ENCODE peak calls at places on chromosomes 16 and 17, in four cellular contexts. One of them, this sample, is unnamed.

GRCh38 chr16:81003064-81003463 is 3.6 kb downstream of the CMC2 start:
- DNase-seq in left ventricle myocardium inferior: no peak
- DNase-seq in K562: no peak
- DNase-seq in A549: no peak
- DNase-seq in this sample: no peak

GRCh38 chr17:82399601-82400101 is 18.5 kb upstream of the HEXD start:
- DNase-seq in K562: no peak
- DNase-seq in A549: no peak
- DNase-seq in left ventricle myocardium inferior: no peak
- DNase-seq in this sample: no peak

GRCh38 chr16:84266451-84266850 is 26.6 kb upstream of the KCNG4 start:
- DNase-seq in K562: peak
- DNase-seq in A549: peak
- DNase-seq in left ventricle myocardium inferior: peak
- DNase-seq in this sample: no peak

GRCh38 chr16:74909665-74910064 is 75.3 kb downstream of the WDR59 start:
- DNase-seq in K562: no peak
- DNase-seq in A549: no peak
- DNase-seq in left ventricle myocardium inferior: no peak
- DNase-seq in this sample: no peak

GRCh38 chr16:30473231-30474061 is 904 bp downstream of the ITGAL start:
- DNase-seq in left ventricle myocardium inferior: no peak
- DNase-seq in A549: no peak
- DNase-seq in K562: no peak
- DNase-seq in this sample: no peak

GRCh38 chr17:4956493-4957061 is 5.7 kb downstream of the ENO3 start:
- DNase-seq in A549: no peak
- DNase-seq in K562: no peak
- DNase-seq in left ventricle myocardium inferior: no peak
- DNase-seq in this sample: no peak

GRCh38 chr16:53766304-53767016 is 62.5 kb downstream of the FTO start:
- DNase-seq in K562: no peak
- DNase-seq in left ventricle myocardium inferior: no peak
- DNase-seq in A549: no peak
- DNase-seq in this sample: no peak

GRCh38 chr16:50831751-50832150 is 89.9 kb downstream of the CYLD start:
- DNase-seq in K562: no peak
- DNase-seq in A549: no peak
- DNase-seq in left ventricle myocardium inferior: no peak
- DNase-seq in this sample: no peak

GRCh38 chr16:89114159-89114981 is 20.7 kb downstream of the ACSF3 start:
- DNase-seq in K562: no peak
- DNase-seq in left ventricle myocardium inferior: peak
- DNase-seq in A549: no peak
- DNase-seq in this sample: no peak

DNA sequence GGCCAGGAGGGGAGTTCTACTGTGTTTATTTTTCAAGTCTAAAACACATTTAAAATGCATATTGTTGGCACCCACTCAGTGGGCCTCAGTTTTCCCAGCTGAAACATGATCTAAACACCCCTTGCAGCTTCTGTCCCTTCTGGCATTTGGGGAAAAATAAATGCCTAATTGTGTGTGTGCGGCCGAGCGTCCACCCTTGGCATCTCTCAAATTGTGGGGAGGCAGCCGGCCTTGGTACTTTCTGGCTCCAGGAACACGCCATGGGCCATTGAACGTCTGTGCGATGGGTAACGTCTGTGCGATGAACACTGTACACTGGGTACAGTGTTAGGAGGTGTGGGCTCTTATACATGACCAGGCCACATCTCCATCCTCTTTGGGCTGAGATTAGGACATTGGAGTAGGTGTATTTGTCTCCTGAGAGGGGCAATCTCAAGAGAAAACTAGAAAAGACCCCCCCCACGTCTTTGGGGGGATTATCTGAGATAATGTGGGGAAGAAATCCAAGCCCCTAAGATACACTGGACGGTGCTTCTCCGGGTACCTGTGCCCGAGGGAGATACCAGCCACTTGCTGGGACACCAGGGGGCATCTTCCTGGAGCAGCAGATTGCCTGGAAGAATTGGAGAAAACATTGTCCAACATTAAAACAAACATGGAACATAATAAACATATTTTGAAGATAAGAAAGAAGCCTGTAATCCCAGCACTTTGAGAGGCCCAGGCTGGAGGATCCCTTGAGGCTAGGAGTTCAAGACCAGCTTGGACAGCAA is 54.9 kb downstream of the RAB11FIP4 start:
- DNase-seq in left ventricle myocardium inferior: no peak
- DNase-seq in K562: no peak
- DNase-seq in A549: no peak
- DNase-seq in this sample: no peak
- TF ChIP-seq CTCF in left ventricle myocardium inferior: peak
- TF ChIP-seq CTCF in K562: peak
- TF ChIP-seq CTCF in A549: peak
- TF ChIP-seq CTCF in this sample: no peak

GRCh38 chr17:34081269-34081668 is 173.8 kb upstream of the CCL2 start:
- DNase-seq in left ventricle myocardium inferior: no peak
- DNase-seq in K562: peak
- DNase-seq in A549: peak
- DNase-seq in this sample: no peak
- TF ChIP-seq CTCF in left ventricle myocardium inferior: peak
- TF ChIP-seq CTCF in K562: peak
- TF ChIP-seq CTCF in A549: peak
- TF ChIP-seq CTCF in this sample: no peak

DNA sequence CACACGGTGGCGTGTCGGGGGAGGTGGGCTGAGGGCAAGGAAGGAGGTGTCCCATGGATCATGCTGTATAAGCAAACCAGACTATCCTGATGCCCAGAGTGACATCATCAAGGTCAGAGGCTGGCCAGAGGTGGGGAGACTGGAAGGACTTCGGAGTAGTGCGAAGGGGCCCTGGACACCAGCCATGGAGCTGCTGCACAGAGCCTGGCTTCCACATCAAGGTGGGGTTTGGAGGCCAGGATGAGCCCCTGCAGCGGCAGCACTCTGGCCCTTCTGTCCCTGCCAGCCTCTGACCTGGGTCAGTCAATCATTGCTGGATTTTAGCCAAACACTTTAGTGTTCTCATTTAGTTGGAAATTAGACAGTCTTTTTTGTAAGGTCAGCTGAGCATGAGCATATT is 34.8 kb downstream of the MED13 start:
- DNase-seq in left ventricle myocardium inferior: no peak
- DNase-seq in A549: no peak
- DNase-seq in K562: no peak
- DNase-seq in this sample: no peak
- TF ChIP-seq CTCF in left ventricle myocardium inferior: no peak
- TF ChIP-seq CTCF in A549: no peak
- TF ChIP-seq CTCF in K562: no peak
- TF ChIP-seq CTCF in this sample: no peak

DNA sequence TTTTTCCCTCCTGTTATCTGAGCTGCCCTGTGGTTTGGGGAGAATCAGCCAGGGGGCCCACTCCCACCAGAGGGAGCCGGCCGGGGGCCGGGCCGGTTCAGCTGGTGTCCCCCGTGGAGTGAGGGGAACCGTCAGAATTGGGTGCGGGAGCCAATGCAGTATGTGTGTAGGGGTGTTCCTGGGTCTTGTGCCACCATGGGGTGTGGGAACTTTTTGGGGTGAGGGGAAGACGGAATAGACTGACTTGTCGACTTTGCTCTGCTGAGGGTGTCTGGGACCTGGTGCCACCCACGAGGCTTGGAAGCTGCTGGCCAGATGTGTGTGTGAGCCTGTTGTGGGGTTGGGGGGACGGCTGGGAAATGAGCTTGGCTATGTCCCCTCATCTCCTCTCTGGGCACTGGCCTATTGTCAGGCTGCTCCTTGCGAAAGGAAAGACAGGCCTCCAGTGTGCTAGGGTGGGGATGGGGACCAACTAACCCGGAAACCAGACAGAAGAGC is 9.9 kb downstream of the RARA start:
- DNase-seq in left ventricle myocardium inferior: peak
- DNase-seq in A549: no peak
- DNase-seq in K562: peak
- DNase-seq in this sample: peak
- TF ChIP-seq CTCF in left ventricle myocardium inferior: no peak
- TF ChIP-seq CTCF in A549: no peak
- TF ChIP-seq CTCF in K562: peak
- TF ChIP-seq CTCF in this sample: no peak